ENCODE peak calls at places on chromosomes 13 and 19, in five cellular contexts. C is bronchial epithelial cell, D is HCT116, A is adrenal gland, R is heart right ventricle. V is an unnamed sample.
A peak's percentile ranks its signal among the peaks of the same experiment; 100 is the strongest.

GRCh38 chr13:46553521-46553885 is 533 bp downstream of the LRCH1 start:
- DNase-seq in C (no peak), D (no peak), A (no peak), R (no peak), V (no peak)

GRCh38 chr13:75838366-75839017 is 202.4 kb downstream of the LMO7 start:
- DNase-seq in C (no peak), D (no peak), A (no peak), R (no peak), V (no peak)

GRCh38 chr19:944171-944567 is 18.3 kb downstream of the ARID3A start:
- DNase-seq in C (no peak), D (no peak), A (peak; percentile 57), R (no peak), V (peak; percentile 74)

GRCh38 chr13:105979586-105979985 is 555.9 kb downstream of the EFNB2 start:
- DNase-seq in C (peak; percentile 90), D (no peak), A (no peak), R (no peak), V (peak; percentile 45)

GRCh38 chr13:74761794-74762193 is 627.6 kb upstream of the KLF12 start:
- DNase-seq in C (no peak), D (no peak), A (no peak), R (no peak), V (no peak)

GRCh38 chr19:55640043-55640576 is 692 bp upstream of the ZNF580 start:
- DNase-seq in C (no peak), D (no peak), A (peak; percentile 81), R (peak; percentile 71), V (peak; percentile 71)

GRCh38 chr13:50129923-50130685 is 114.9 kb downstream of the KCNRG start:
- DNase-seq in C (no peak), D (no peak), A (peak; percentile 61), R (peak; percentile 48), V (no peak)

GRCh38 chr13:34155931-34156607 is 338.1 kb downstream of the RFC3 start:
- DNase-seq in C (peak; percentile 78), D (peak; percentile 61), A (peak; percentile 52), R (no peak), V (no peak)

GRCh38 chr13:20412761-20413355 is 112.8 kb downstream of the CRYL1 start:
- DNase-seq in C (peak; percentile 33), D (no peak), A (no peak), R (no peak), V (no peak)

GRCh38 chr13:96991072-96991471 is 3.2 kb downstream of the OXGR1 start:
- DNase-seq in C (no peak), D (no peak), A (no peak), R (no peak), V (no peak)

GRCh38 chr19:57096640-57097361 is 23.0 kb upstream of the USP29 start:
- DNase-seq in C (no peak), D (no peak), A (no peak), R (no peak), V (no peak)

GRCh38 chr13:26186141-26186870 is 35.8 kb downstream of the RNF6 start:
- DNase-seq in C (peak; percentile 82), D (peak; percentile 65), A (peak; percentile 90), R (peak; percentile 87), V (peak; percentile 93)

GRCh38 chr19:34308381-34309367 is 54.3 kb downstream of the GARRE1 start:
- DNase-seq in C (no peak), D (no peak), A (no peak), R (no peak), V (no peak)

GRCh38 chr13:87684850-87685735 is 13.9 kb downstream of the SLITRK5 start:
- DNase-seq in C (peak; percentile 24), D (no peak), A (no peak), R (no peak), V (no peak)

GRCh38 chr19:681029-681626 is 4.9 kb downstream of the FSTL3 start:
- DNase-seq in C (no peak), D (no peak), A (no peak), R (peak; percentile 90), V (peak; percentile 90)

GRCh38 chr19:35988824-35989223 is 6.2 kb upstream of the SDHAF1 start:
- DNase-seq in C (no peak), D (no peak), A (no peak), R (no peak), V (no peak)

GRCh38 chr19:35983177-35983576 is 11.8 kb upstream of the SDHAF1 start:
- DNase-seq in C (no peak), D (no peak), A (no peak), R (no peak), V (no peak)

GRCh38 chr19:35986111-35986510 is 8.9 kb upstream of the SDHAF1 start:
- DNase-seq in C (no peak), D (no peak), A (no peak), R (no peak), V (no peak)

GRCh38 chr19:35987571-35987896 is 7.5 kb upstream of the SDHAF1 start:
- DNase-seq in C (no peak), D (no peak), A (no peak), R (no peak), V (no peak)

DNA sequence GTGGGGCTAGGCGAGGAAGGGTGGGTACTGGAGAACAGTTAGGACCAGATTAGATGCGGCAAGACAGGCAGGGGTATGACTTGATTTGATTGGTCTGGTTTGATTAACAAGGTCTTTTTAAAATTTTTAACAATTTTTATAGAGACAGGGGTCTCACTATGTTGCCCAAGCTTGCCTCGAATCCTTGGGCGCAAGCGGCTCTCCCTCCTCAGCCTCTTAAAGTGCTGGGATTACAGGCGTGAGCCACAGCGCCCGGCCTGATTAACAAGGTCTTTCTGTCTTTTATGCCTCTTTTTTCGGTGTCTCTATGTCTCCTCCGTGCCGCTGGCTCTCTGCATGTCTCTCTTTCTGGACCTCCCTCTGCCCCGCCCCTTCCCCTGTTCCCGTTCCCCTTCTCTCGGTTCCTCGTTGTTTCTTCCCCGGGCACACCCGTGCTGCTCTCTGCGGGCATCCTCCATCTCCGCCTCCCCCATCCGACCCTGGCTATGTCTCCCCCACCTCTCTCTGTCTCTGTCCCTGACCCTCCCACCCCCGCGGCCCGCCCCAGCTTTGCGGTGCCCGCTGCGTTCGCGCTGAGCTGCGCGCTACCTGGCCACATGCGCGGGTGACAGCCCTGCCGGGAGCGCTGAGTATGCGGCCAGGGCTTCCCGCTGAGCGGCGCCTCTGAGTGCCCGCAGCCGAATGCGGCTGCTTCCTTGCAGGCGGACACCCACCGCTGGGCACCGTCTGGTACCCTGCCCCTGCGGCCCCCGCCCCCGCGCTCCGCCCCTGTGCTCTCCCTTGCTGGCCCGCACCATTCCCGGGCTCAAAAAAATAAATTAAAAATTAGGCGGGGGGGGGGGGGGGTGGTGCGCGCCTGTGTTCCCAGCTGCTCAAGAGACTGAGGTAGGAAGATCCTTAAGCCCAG is 8.1 kb upstream of the SDHAF1 start:
- DNase-seq in C (no peak), D (no peak), A (peak; percentile 32), R (peak; percentile 35), V (no peak)
- H3K27me3 ChIP-seq in C (peaks cover 3% of the 10 kb centered on the region), D (peaks cover 3% of the 10 kb centered on the region), A (peaks cover 16% of the 10 kb centered on the region), R (peaks cover 51% of the 10 kb centered on the region), V (peaks cover 77% of the 10 kb centered on the region)

GRCh38 chr13:71525004-71525403 is 342.0 kb downstream of the DACH1 start:
- DNase-seq in C (no peak), D (no peak), A (no peak), R (no peak), V (no peak)
- H3K4me3 ChIP-seq in C (no peak overlapping the region), D (no peak overlapping the region), A (no peak overlapping the region), R (no peak overlapping the region), V (no peak overlapping the region)

GRCh38 chr19:11483176-11484111 is 2.6 kb upstream of the ELAVL3 start:
- DNase-seq in C (no peak), D (no peak), A (no peak), R (no peak), V (no peak)

GRCh38 chr19:11481777-11482383 is 1.0 kb upstream of the ELAVL3 start:
- DNase-seq in C (peak; percentile 65), D (no peak), A (peak; percentile 82), R (peak; percentile 70), V (peak; percentile 45)

GRCh38 chr19:11480927-11481776 is at the start of gene ELAVL3:
- DNase-seq in C (no peak), D (no peak), A (no peak), R (no peak), V (no peak)

GRCh38 chr19:11480081-11480926 is 542 bp downstream of the ELAVL3 start:
- DNase-seq in C (no peak), D (no peak), A (no peak), R (no peak), V (no peak)

DNA sequence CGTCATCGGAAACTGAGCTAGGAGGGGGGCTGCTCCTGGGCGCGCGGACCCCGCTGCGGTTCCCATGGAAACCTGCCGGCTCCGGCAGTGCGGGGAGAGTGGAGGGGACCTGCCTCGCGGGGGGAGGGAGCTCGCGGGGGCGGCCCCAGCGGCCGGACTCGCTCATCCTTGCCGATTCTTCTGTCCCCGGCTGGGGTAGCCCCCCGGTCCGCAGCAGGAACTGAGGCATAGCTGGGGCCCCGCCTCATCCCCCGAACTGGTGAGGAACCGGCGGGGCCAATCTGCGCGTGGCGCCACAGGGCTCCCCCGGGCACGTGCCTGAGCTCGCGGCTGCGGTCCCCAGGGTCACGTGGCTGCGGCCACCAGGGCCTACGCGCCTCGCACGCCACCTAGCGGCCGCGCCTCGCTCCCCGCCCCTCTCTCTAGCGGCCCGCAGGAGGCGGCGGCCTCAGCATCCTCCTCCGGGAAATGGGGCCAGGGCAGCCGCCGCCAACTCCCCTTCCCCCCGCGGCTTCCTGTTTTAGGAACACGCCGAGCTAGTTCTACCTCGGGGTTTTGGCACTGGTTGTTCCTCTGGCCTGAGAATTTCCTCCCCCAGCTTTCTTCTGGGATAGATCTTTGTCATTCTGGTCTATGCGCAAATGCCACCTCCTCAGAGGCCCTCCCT is 1.7 kb upstream of the ELAVL3 start:
- DNase-seq in C (peak; percentile 32), D (peak; percentile 51), A (peak; percentile 85), R (peak; percentile 87), V (peak; percentile 86)
- H3K27me3 ChIP-seq in C (peaks cover 15% of the 10 kb centered on the region), D (no peaks in the 10 kb centered on the region), A (peaks cover 16% of the 10 kb centered on the region), R (peaks cover 58% of the 10 kb centered on the region), V (peaks cover 88% of the 10 kb centered on the region)

GRCh38 chr19:8302734-8303133 is 5.4 kb downstream of the CD320 start:
- DNase-seq in C (no peak), D (no peak), A (no peak), R (no peak), V (peak; percentile 15)

GRCh38 chr19:8305798-8306197 is 2.4 kb downstream of the CD320 start:
- DNase-seq in C (no peak), D (no peak), A (peak; percentile 18), R (no peak), V (no peak)

GRCh38 chr19:8307400-8307964 is 676 bp downstream of the CD320 start:
- DNase-seq in C (no peak), D (no peak), A (peak; percentile 43), R (no peak), V (peak; percentile 25)

GRCh38 chr19:8306235-8307054 is 1.7 kb downstream of the CD320 start:
- DNase-seq in C (no peak), D (no peak), A (peak; percentile 23), R (no peak), V (peak; percentile 25)

DNA sequence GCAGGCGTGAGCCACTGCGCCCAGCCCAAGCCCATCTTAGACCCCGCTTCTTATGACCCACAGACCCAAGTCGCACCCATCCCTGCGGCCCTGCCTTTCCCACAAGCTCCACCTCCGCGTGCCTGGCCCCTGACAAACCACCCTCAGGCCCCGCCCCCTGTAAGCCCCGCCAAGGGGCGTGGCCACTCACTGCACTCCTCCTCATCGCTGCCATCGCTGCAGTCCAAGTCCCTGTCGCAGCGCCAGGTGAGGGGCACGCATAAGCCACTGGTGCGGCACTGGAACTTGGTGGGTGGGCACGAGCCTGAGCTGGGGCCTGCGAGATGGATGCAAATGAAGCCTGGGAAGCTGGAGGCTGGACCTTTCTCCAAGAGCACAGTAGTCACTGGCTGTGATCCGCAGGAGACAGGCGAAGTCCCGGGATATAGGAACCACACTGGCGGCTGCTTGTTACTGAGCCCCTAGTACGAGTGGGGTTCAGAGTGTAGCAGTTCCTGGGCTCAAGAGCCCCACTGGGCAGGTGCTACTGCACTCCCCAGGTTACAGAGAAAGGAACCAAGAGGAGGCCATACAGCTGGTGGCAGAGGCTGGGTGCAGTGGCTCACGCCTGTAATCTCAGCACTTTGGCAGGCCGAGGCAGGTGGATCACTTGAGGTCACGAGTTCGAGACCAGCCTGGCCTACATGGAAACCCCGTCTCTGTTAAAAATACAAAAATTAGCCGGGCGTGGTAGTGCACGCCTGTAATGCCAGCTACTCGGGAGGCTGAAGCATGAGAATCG is 3.1 kb downstream of the CD320 start:
- DNase-seq in C (no peak), D (peak; percentile 38), A (peak; percentile 27), R (peak; percentile 26), V (peak; percentile 26)
- H3K4me3 ChIP-seq in C (no peak overlapping the region), D (no peak overlapping the region), A (no peak overlapping the region), R (no peak overlapping the region), V (no peak overlapping the region)